ENCODE peak calls at places on chromosomes 5 and 9, in five cellular contexts. C is heart left ventricle, H is Peyer's patch, X is IMR-90, L is ovary. R is an unnamed sample.

GRCh38 chr5:170745481-170746061 is 38.0 kb upstream of the GABRP start:
- DNase-seq in C (peak), H (no peak), X (peak), L (no peak), R (no peak)

GRCh38 chr5:159166416-159166815 is 42.9 kb downstream of the RNF145 start:
- DNase-seq in C (no peak), H (no peak), X (no peak), L (no peak), R (no peak)

GRCh38 chr5:139836469-139837208 is 41.0 kb downstream of the PSD2 start:
- DNase-seq in C (no peak), H (no peak), X (no peak), L (no peak), R (no peak)

GRCh38 chr5:115151208-115151805 is 18.4 kb downstream of the TRIM36 start:
- DNase-seq in C (no peak), H (no peak), X (no peak), L (no peak), R (no peak)

GRCh38 chr9:15856591-15856990 is 303.7 kb downstream of the CCDC171 start:
- DNase-seq in C (no peak), H (no peak), X (peak), L (no peak), R (no peak)

GRCh38 chr5:59186623-59187022 is 603.7 kb downstream of the RAB3C start:
- DNase-seq in C (no peak), H (no peak), X (peak), L (no peak), R (no peak)

GRCh38 chr5:178587793-178588611 is 2.2 kb downstream of the COL23A1 start:
- DNase-seq in C (no peak), H (no peak), X (no peak), L (no peak), R (no peak)

GRCh38 chr5:149406203-149406978 is 27.3 kb upstream of the IL17B start:
- DNase-seq in C (peak), H (no peak), X (peak), L (peak), R (no peak)

GRCh38 chr9:29556317-29556716 is 1983.0 kb upstream of the C9orf72 start:
- DNase-seq in C (no peak), H (no peak), X (no peak), L (no peak), R (peak)

GRCh38 chr9:34575775-34576592 is 13.5 kb downstream of the CNTFR start:
- DNase-seq in C (no peak), H (no peak), X (no peak), L (no peak), R (no peak)

GRCh38 chr9:123584202-123585176 is 228.5 kb downstream of the CRB2 start:
- DNase-seq in C (no peak), H (no peak), X (no peak), L (no peak), R (no peak)

GRCh38 chr5:109062669-109063068 is 315.0 kb downstream of the FER start:
- DNase-seq in C (no peak), H (no peak), X (no peak), L (no peak), R (no peak)

GRCh38 chr9:31394040-31394473 is 990.4 kb upstream of the ACO1 start:
- DNase-seq in C (no peak), H (no peak), X (no peak), L (no peak), R (no peak)

GRCh38 chr5:72608297-72608696 is 101.1 kb upstream of the ZNF366 start:
- DNase-seq in C (peak), H (no peak), X (peak), L (no peak), R (no peak)

GRCh38 chr9:34501889-34502425 is 20.8 kb downstream of the ENHO start:
- DNase-seq in C (peak), H (no peak), X (peak), L (peak), R (no peak)

GRCh38 chr9:14415947-14416346 is 102.0 kb upstream of the NFIB start:
- DNase-seq in C (no peak), H (no peak), X (peak), L (no peak), R (no peak)

GRCh38 chr5:132000677-132001453 is 10.6 kb downstream of the ACSL6 start:
- DNase-seq in C (peak), H (peak), X (no peak), L (no peak), R (no peak)

GRCh38 chr5:157689942-157690689 is 18.8 kb downstream of the C5orf52 start:
- DNase-seq in C (peak), H (peak), X (no peak), L (no peak), R (no peak)

GRCh38 chr5:72453260-72453775 is 53.9 kb downstream of the ZNF366 start:
- DNase-seq in C (no peak), H (no peak), X (no peak), L (no peak), R (no peak)

GRCh38 chr5:6576861-6577501 is 55.9 kb downstream of the NSUN2 start:
- DNase-seq in C (no peak), H (no peak), X (peak), L (no peak), R (peak)

GRCh38 chr9:15735083-15735974 is 182.5 kb downstream of the CCDC171 start:
- DNase-seq in C (no peak), H (no peak), X (peak), L (no peak), R (peak)

GRCh38 chr9:93124793-93125192 is 9.3 kb downstream of the NINJ1 start:
- DNase-seq in C (no peak), H (no peak), X (no peak), L (no peak), R (no peak)

GRCh38 chr5:68730220-68731010 is 363.4 kb upstream of the SLC30A5 start:
- DNase-seq in C (peak), H (no peak), X (peak), L (peak), R (peak)

GRCh38 chr5:30325795-30326194 is 867.7 kb upstream of the CDH6 start:
- DNase-seq in C (no peak), H (no peak), X (no peak), L (no peak), R (no peak)

GRCh38 chr5:139131062-139131856 is 66.9 kb downstream of the SIL1 start:
- DNase-seq in C (peak), H (no peak), X (peak), L (peak), R (no peak)

GRCh38 chr9:3238241-3238640 is 287.6 kb downstream of the RFX3 start:
- DNase-seq in C (no peak), H (no peak), X (peak), L (no peak), R (no peak)

GRCh38 chr9:82560457-82560904 is 502.5 kb downstream of the RASEF start:
- DNase-seq in C (no peak), H (no peak), X (no peak), L (no peak), R (no peak)

GRCh38 chr9:103941104-103941503 is 153.0 kb upstream of the SMC2 start:
- DNase-seq in C (no peak), H (no peak), X (no peak), L (no peak), R (no peak)

GRCh38 chr9:122444366-122444765 is 33.4 kb downstream of the OR1J1 start:
- DNase-seq in C (peak), H (no peak), X (peak), L (no peak), R (no peak)

GRCh38 chr9:13279284-13280162 is at the start of gene MPDZ:
- DNase-seq in C (peak), H (no peak), X (peak), L (peak), R (peak)

GRCh38 chr9:22645893-22646292 is 199.3 kb downstream of the DMRTA1 start:
- DNase-seq in C (no peak), H (no peak), X (peak), L (no peak), R (peak)

GRCh38 chr9:2181794-2182193 is 166.6 kb downstream of the SMARCA2 start:
- DNase-seq in C (no peak), H (no peak), X (peak), L (no peak), R (peak)

GRCh38 chr9:37464006-37464405 is 1.2 kb downstream of the ZBTB5 start:
- DNase-seq in C (no peak), H (no peak), X (no peak), L (no peak), R (no peak)

GRCh38 chr9:37464426-37465248 is 613 bp downstream of the ZBTB5 start:
- DNase-seq in C (peak), H (no peak), X (peak), L (peak), R (peak)

GRCh38 chr9:37466037-37466709 is 923 bp upstream of the ZBTB5 start:
- DNase-seq in C (peak), H (peak), X (no peak), L (peak), R (peak)

GRCh38 chr9:37468620-37469019 is 3.4 kb upstream of the ZBTB5 start:
- DNase-seq in C (no peak), H (no peak), X (no peak), L (no peak), R (no peak)

DNA sequence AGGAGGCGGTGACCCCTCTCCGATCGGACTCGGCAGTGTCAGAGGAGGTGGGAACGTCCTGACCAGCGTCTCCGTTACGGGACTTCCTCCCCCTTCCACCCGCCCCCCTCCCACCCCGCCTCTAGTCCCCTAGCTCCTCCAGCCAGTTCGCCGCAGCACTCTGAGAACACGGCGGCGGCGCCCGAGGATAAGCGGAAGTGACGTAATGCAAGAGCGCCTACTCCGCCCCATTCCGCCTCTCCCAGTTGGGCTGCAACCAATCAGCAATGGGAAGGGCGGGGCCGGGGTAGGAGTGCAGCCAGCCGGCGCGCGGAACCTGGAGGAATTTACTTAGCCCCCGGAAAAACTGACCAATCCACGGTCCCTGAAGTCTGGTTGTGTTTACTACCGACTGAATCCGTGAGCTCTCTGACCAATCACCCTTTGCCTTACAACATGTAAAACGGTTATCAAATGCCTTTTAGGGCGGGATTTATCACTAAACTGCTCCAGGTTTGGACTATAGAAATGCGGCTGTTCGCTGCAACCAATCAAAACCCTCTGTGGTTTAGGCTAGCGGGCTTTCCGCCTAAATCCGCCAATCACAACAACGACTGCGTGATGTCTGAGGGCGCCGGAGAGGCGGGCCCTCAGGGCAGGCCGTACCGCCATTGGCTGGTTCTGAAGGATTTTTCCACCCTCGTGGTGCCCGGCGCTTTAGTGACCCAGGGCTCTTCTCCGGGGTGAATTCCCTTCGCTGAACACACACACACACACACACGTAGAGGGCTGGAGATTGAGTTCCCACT is at the start of gene ZBTB5:
- DNase-seq in C (peak), H (peak), X (peak), L (peak), R (peak)
- TF ChIP-seq POLR2A in C (no peak), H (no peak), X (no peak), L (peak), R (peak)

DNA sequence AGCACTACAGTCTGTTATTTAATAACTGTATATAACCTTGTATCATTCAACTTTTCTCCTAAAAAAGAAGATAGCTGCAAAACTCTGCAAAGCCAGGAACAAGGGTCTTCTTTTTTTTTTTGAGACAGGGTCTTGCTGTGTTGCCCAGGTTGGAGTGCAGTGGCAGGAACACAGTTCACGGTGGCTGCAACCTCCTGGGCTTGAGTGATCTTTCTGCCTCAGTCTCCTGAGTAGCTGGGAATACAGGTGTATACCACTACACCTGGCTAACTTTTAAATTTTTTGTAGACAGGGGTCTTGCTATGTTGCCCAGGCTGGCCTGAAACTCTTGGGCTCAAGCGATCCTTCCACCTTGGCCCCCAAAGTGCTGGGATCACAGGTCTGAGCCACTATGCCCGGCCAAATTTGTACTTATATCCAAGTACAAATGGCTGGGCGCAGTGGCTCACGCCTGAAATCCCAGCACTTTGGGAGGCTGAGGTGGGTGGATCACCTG is 19.2 kb downstream of the RIOK2 start:
- DNase-seq in C (no peak), H (no peak), X (no peak), L (no peak), R (no peak)
- TF ChIP-seq POLR2A in C (no peak), H (no peak), X (no peak), L (no peak), R (no peak)

GRCh38 chr5:173616577-173617118 is at the start of gene BOD1:
- DNase-seq in C (peak), H (peak), X (peak), L (peak), R (peak)

GRCh38 chr5:173614591-173614990 is 1.9 kb downstream of the BOD1 start:
- DNase-seq in C (no peak), H (no peak), X (no peak), L (no peak), R (no peak)

GRCh38 chr5:173613433-173614144 is 2.9 kb downstream of the BOD1 start:
- DNase-seq in C (no peak), H (no peak), X (no peak), L (no peak), R (no peak)

GRCh38 chr5:173618927-173619519 is 2.6 kb upstream of the BOD1 start:
- DNase-seq in C (no peak), H (peak), X (peak), L (peak), R (peak)

DNA sequence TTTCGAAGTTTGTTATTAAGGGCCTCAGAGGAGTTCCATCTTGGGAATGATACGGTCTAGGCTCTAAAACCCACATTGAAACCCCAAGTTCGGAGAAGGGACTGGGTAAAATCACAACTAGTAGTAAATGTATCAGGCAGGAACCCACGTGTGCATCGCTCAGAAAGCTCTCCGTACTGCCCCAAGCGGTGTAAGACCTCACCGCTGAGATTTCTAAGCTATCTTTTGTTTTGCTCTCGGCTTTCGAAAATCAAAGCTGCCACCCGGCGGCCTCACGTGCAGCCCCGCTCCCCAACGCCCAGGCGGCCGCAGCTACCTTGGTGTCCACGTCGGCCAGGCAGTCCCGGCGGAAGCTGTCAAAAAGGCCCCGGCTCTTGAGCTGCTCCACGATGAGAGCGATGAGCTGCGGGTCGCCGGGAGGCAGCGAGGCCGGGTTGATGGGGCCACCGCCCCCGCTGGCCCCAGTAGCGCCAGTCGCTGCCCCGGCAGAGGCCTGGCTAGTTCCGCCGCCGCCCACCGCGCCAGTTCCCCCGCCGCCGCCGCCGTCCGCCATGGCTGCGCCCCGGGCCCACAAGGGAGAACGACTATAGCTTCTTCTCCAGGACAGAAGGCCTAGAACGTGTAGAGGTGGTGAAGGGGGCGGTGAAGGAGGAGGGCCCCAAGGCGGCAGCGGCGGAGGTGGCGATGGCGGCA is 420 bp downstream of the BOD1 start:
- DNase-seq in C (peak), H (peak), X (peak), L (peak), R (peak)
- TF ChIP-seq POLR2A in C (no peak), H (no peak), X (peak), L (no peak), R (peak)

DNA sequence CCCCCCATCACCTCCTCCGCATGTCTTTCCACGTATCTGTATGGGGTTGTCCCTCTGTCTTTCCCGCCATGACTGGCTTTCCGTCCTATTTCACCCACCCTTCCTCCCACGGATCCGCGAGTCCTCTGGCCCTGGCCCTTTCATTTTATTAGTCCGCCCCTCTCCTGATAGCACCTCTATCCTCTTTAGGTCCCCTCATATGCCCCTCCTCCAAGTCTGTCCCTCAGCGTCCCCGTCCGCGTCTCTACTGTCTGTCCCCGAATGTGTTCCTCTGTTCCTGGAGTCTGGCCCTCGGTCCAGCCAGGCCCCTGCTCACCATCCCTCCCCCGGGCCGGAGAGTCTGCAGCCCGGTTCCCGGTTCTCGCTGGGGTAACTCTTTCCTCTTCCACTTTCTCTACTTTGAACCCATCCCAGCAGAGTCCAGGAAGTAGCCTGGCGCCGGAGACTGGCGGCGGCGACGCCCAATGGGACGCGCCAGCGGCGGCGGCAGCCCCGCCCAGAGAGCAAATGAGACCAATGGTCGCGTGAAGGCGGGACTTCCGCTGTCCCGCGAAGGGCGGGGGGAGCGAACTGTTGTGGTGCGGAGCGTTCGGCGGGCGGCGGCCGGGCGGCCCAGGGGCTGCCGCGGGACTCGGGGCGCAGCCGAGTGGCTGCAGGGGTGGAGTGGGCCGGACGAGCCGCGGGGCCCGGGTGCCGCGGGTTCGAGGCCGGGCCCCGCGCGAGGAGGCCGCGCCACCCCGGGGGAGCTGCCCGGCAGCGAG is at the start of gene SAP30L:
- DNase-seq in C (peak), H (peak), X (peak), L (peak), R (peak)
- TF ChIP-seq POLR2A in C (peak), H (peak), X (peak), L (no peak), R (peak)

R was measured in H54.